ENCODE peak calls at places on chromosomes 11 and 22, in four cellular contexts. One of them, this sample, is unnamed.

GRCh38 chr11:119993732-119994131 is 144.2 kb downstream of the TRIM29 start:
- DNase-seq in lung: no peak
- DNase-seq in endothelial cell of umbilical vein: no peak
- DNase-seq in psoas muscle: no peak
- DNase-seq in this sample: peak

GRCh38 chr11:18093946-18094345 is 11.9 kb downstream of the SAAL1 start:
- DNase-seq in psoas muscle: no peak
- DNase-seq in endothelial cell of umbilical vein: no peak
- DNase-seq in lung: no peak
- DNase-seq in this sample: no peak

GRCh38 chr22:27107824-27108223 is 450.4 kb downstream of the MIAT start:
- DNase-seq in lung: no peak
- DNase-seq in endothelial cell of umbilical vein: peak
- DNase-seq in psoas muscle: peak
- DNase-seq in this sample: peak

GRCh38 chr11:23502821-23503220 is 642.5 kb upstream of the CCDC179 start:
- DNase-seq in lung: no peak
- DNase-seq in psoas muscle: no peak
- DNase-seq in endothelial cell of umbilical vein: no peak
- DNase-seq in this sample: no peak

GRCh38 chr22:34975721-34976120 is 90.2 kb upstream of the ISX start:
- DNase-seq in lung: no peak
- DNase-seq in psoas muscle: no peak
- DNase-seq in endothelial cell of umbilical vein: no peak
- DNase-seq in this sample: no peak

GRCh38 chr11:24386551-24387404 is 110.1 kb upstream of the LUZP2 start:
- DNase-seq in endothelial cell of umbilical vein: peak
- DNase-seq in lung: no peak
- DNase-seq in psoas muscle: no peak
- DNase-seq in this sample: no peak

GRCh38 chr11:18987454-18988231 is 48.4 kb upstream of the MRGPRX1 start:
- DNase-seq in psoas muscle: no peak
- DNase-seq in lung: no peak
- DNase-seq in endothelial cell of umbilical vein: no peak
- DNase-seq in this sample: no peak

GRCh38 chr11:79439893-79440450 is 858 bp downstream of the TENM4 start:
- DNase-seq in lung: no peak
- DNase-seq in endothelial cell of umbilical vein: no peak
- DNase-seq in psoas muscle: peak
- DNase-seq in this sample: peak

GRCh38 chr11:86952933-86953637 is 2.1 kb downstream of the FZD4 start:
- DNase-seq in psoas muscle: no peak
- DNase-seq in lung: no peak
- DNase-seq in endothelial cell of umbilical vein: peak
- DNase-seq in this sample: no peak

GRCh38 chr11:74311352-74311926 is at the start of gene P4HA3:
- DNase-seq in lung: peak
- DNase-seq in psoas muscle: peak
- DNase-seq in endothelial cell of umbilical vein: peak
- DNase-seq in this sample: peak

GRCh38 chr11:111846640-111847039 is 24.7 kb downstream of the ALG9 start:
- DNase-seq in psoas muscle: no peak
- DNase-seq in lung: no peak
- DNase-seq in endothelial cell of umbilical vein: peak
- DNase-seq in this sample: no peak

GRCh38 chr11:27468643-27469332 is 3.8 kb downstream of the LGR4 start:
- DNase-seq in psoas muscle: no peak
- DNase-seq in lung: no peak
- DNase-seq in endothelial cell of umbilical vein: no peak
- DNase-seq in this sample: no peak

GRCh38 chr11:87431386-87431785 is 393.7 kb downstream of the TMEM135 start:
- DNase-seq in lung: no peak
- DNase-seq in endothelial cell of umbilical vein: no peak
- DNase-seq in psoas muscle: peak
- DNase-seq in this sample: no peak

GRCh38 chr22:26927841-26928240 is 270.5 kb downstream of the MIAT start:
- DNase-seq in psoas muscle: no peak
- DNase-seq in lung: no peak
- DNase-seq in endothelial cell of umbilical vein: no peak
- DNase-seq in this sample: no peak

GRCh38 chr11:115324569-115325432 is 179.4 kb downstream of the CADM1 start:
- DNase-seq in endothelial cell of umbilical vein: peak
- DNase-seq in lung: no peak
- DNase-seq in psoas muscle: no peak
- DNase-seq in this sample: peak

GRCh38 chr11:25734592-25735211 is 597.2 kb upstream of the ANO3 start:
- DNase-seq in lung: no peak
- DNase-seq in endothelial cell of umbilical vein: no peak
- DNase-seq in psoas muscle: no peak
- DNase-seq in this sample: no peak

GRCh38 chr11:103682318-103683184 is 353.9 kb upstream of the DDI1 start:
- DNase-seq in psoas muscle: no peak
- DNase-seq in lung: peak
- DNase-seq in endothelial cell of umbilical vein: peak
- DNase-seq in this sample: peak

GRCh38 chr11:61279934-61280656 is 15.0 kb downstream of the VWCE start:
- DNase-seq in lung: no peak
- DNase-seq in psoas muscle: no peak
- DNase-seq in endothelial cell of umbilical vein: no peak
- DNase-seq in this sample: no peak

GRCh38 chr11:77182542-77183420 is 54.7 kb downstream of the MYO7A start:
- DNase-seq in lung: no peak
- DNase-seq in endothelial cell of umbilical vein: no peak
- DNase-seq in psoas muscle: peak
- DNase-seq in this sample: no peak

GRCh38 chr22:37242395-37242918 is 1.6 kb downstream of the RAC2 start:
- DNase-seq in endothelial cell of umbilical vein: peak
- DNase-seq in psoas muscle: peak
- DNase-seq in lung: peak
- DNase-seq in this sample: no peak
- H3K4me3 ChIP-seq in endothelial cell of umbilical vein: no peak
- H3K4me3 ChIP-seq in psoas muscle: peak
- H3K4me3 ChIP-seq in lung: no peak
- H3K4me3 ChIP-seq in this sample: no peak

GRCh38 chr11:40276960-40277359 is 1182.5 kb downstream of the LRRC4C start:
- DNase-seq in lung: no peak
- DNase-seq in psoas muscle: no peak
- DNase-seq in endothelial cell of umbilical vein: no peak
- DNase-seq in this sample: no peak

GRCh38 chr11:40285520-40285919 is 1173.9 kb downstream of the LRRC4C start:
- DNase-seq in endothelial cell of umbilical vein: no peak
- DNase-seq in lung: no peak
- DNase-seq in psoas muscle: no peak
- DNase-seq in this sample: no peak

GRCh38 chr11:40286137-40286536 is 1173.3 kb downstream of the LRRC4C start:
- DNase-seq in psoas muscle: no peak
- DNase-seq in endothelial cell of umbilical vein: no peak
- DNase-seq in lung: no peak
- DNase-seq in this sample: no peak

GRCh38 chr11:40280161-40281054 is 1179.0 kb downstream of the LRRC4C start:
- DNase-seq in endothelial cell of umbilical vein: no peak
- DNase-seq in lung: no peak
- DNase-seq in psoas muscle: peak
- DNase-seq in this sample: no peak

DNA sequence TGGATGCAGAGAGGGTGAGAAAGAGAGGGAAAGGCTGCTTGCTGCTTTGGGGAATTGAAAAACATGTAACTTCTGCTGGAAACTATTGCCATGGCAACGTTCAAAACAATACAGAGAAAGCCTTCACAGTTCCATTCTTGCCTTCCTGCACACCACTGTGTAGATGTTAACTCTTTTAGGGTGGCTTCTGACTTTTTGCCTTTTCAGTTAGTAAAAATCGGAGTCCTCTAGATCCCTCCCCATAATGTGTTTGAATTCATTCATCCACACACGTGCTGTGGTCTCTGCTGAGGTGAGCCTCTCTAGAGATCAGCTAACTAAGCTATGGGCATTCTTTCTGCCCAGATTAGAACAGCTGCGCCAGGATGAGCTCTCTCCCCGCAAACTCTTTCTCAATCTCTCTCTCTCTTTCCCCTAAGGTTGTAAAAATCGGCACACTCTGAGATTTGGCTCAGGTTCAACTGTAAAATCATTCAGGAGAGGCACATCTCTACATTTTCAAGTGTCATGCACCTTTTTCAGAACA is 1178.3 kb downstream of the LRRC4C start:
- DNase-seq in psoas muscle: no peak
- DNase-seq in endothelial cell of umbilical vein: no peak
- DNase-seq in lung: no peak
- DNase-seq in this sample: no peak
- H3K4me3 ChIP-seq in psoas muscle: no peak
- H3K4me3 ChIP-seq in endothelial cell of umbilical vein: no peak
- H3K4me3 ChIP-seq in lung: no peak
- H3K4me3 ChIP-seq in this sample: no peak

GRCh38 chr11:1503708-1504104 is 17.1 kb upstream of the MOB2 start:
- DNase-seq in psoas muscle: peak
- DNase-seq in endothelial cell of umbilical vein: no peak
- DNase-seq in lung: no peak
- DNase-seq in this sample: peak
- H3K4me3 ChIP-seq in psoas muscle: no peak
- H3K4me3 ChIP-seq in endothelial cell of umbilical vein: no peak
- H3K4me3 ChIP-seq in lung: no peak
- H3K4me3 ChIP-seq in this sample: no peak

GRCh38 chr11:73310661-73311393 is 2.8 kb downstream of the ARHGEF17 start:
- DNase-seq in endothelial cell of umbilical vein: no peak
- DNase-seq in psoas muscle: peak
- DNase-seq in lung: no peak
- DNase-seq in this sample: no peak
- H3K4me3 ChIP-seq in endothelial cell of umbilical vein: no peak
- H3K4me3 ChIP-seq in psoas muscle: peak
- H3K4me3 ChIP-seq in lung: peak
- H3K4me3 ChIP-seq in this sample: peak

DNA sequence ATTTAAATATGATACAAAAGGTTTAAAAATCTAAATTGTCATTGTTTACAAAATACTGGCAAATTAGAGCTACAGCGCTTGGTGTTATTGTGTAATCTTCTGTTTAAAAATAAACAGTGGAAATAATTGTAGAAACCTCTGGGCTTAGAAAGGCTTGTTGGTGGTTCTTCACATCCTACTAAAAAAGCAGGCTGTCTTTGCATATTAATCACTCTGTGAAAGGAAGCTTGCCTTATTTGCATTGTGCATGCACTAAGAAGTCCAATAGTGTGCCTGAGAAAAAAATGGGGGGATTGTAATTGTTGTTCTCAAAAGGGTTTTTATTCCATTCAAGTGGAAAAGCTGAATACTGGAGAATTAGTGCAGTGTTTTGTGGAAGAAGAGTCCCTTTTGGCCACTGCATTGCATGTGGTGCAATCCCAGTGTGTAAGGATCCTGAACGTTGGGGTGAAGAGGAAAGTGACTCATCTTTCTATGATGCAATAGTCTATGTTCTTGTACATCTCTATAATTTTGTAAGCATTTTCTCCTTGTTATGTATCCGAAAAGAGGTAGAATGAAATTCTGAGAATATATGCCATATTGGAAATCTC is 16.5 kb downstream of the NCAM1 start:
- DNase-seq in psoas muscle: peak
- DNase-seq in lung: no peak
- DNase-seq in endothelial cell of umbilical vein: no peak
- DNase-seq in this sample: no peak
- H3K4me3 ChIP-seq in psoas muscle: no peak
- H3K4me3 ChIP-seq in lung: no peak
- H3K4me3 ChIP-seq in endothelial cell of umbilical vein: no peak
- H3K4me3 ChIP-seq in this sample: no peak

DNA sequence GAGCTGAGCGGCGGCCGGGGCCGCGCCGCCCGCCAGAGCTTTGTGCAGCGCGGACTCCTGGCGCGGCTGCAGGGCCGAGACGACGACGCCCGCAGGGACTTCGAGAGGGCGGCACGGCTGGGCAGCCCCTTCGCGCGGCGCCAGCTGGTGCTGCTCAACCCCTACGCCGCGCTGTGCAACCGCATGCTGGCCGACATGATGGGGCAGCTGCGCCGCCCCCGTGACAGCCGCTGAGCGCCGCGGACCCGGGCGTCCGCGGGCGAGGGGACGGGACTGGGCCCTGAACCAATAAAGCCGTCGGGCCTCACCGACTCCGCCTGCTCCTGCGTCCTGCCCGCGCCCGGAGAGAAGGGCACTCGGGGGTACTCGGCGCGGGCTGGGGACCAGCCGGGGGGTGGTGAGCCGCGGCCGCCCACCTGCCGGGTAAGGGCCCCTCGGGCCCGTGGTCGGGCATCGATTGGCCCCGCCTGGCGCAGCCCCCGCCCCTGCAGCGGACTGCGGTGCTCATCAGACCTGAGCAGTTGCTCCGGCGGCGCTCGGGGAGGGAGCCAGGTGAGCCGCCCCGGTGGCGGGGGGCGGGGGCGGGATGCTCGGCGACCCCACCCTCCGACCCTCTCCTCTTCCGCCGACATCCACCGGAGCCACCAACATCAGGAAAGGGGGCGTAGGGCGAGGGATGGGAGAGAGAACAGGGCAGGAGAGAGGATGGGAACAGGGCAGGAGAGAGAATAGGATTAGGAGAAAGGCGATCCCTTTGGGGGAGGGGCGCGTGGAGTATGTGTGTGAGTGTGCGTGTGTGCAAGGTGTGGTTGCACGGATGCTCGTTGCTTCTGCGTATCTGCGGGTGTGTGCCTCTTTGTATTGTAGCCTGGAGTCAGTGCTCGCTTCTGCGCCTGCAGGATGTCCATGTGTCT is at the start of gene TMEM25:
- DNase-seq in lung: peak
- DNase-seq in psoas muscle: peak
- DNase-seq in endothelial cell of umbilical vein: peak
- DNase-seq in this sample: peak
- H3K4me3 ChIP-seq in lung: peak
- H3K4me3 ChIP-seq in psoas muscle: peak
- H3K4me3 ChIP-seq in endothelial cell of umbilical vein: peak
- H3K4me3 ChIP-seq in this sample: peak

DNA sequence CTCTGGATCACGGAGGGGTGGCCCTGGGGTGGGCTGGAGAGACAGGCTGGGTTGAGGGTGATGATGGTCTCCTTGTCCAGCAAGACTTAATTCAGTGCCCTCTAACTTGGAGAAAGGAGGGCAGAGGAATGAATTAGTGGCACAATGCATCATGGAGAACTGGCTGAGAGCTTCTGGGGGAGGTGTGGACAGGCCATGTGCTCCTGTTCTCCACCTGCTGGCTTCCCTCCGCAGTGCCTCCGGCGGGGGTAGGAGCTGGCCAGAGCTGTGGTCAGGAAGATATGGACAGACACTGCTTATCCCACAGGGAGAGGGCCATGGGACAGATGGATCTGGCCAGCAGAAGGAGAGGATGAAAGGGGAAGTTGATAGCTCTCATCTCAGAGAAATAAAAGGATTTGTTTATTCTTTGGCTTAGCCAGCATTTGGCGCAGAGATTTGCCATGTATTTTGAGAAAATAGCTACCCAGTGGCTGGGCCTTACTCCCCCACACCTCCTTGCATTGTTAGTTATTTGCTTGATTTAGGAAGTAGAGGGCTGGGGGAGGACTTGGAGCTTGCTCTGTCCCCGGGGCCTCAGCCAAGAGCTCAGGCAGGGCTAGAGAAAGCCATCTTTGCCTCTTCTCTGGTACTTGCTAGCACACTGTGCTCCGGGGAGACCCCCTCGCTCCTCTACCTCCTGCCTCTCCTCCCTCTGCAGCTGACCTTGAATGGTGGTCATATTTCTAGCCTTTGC is 93.2 kb downstream of the SCN3B start:
- DNase-seq in psoas muscle: no peak
- DNase-seq in lung: no peak
- DNase-seq in endothelial cell of umbilical vein: no peak
- DNase-seq in this sample: no peak
- H3K4me3 ChIP-seq in psoas muscle: no peak
- H3K4me3 ChIP-seq in lung: no peak
- H3K4me3 ChIP-seq in endothelial cell of umbilical vein: no peak
- H3K4me3 ChIP-seq in this sample: no peak